ENCODE peak calls at places on chromosome 4, in nine cellular contexts. X, G, N, I, C, T, O, R and A are unnamed samples.

GRCh38 chr4:140996757-140997156 is 136.5 kb downstream of the RNF150 start:
- DNase-seq in T (peak), I (peak), R (no peak), X (no peak), N (no peak), O (no peak), G (peak), C (peak), A (no peak)

GRCh38 chr4:79526970-79527565 is 119.0 kb upstream of the GK2 start:
- DNase-seq in G (no peak), O (no peak), T (no peak), N (no peak), R (no peak), C (no peak), X (no peak), I (no peak), A (no peak)

GRCh38 chr4:140675599-140676231 is 80.5 kb downstream of the TBC1D9 start:
- DNase-seq in R (peak), G (no peak), I (no peak), C (no peak), O (no peak), X (no peak), N (no peak), T (no peak), A (peak)

GRCh38 chr4:24991015-24991414 is 39.7 kb downstream of the LGI2 start:
- DNase-seq in N (no peak), X (no peak), R (peak), T (no peak), I (peak), G (no peak), C (peak), O (no peak), A (no peak)

GRCh38 chr4:138576684-138577083 is 334.5 kb upstream of the SLC7A11 start:
- DNase-seq in X (peak), O (no peak), T (peak), C (peak), I (peak), N (peak), G (no peak), R (peak), A (peak)

GRCh38 chr4:28233758-28234157 is 1373.1 kb downstream of the STIM2 start:
- DNase-seq in C (no peak), I (no peak), X (no peak), R (no peak), N (no peak), G (no peak), T (no peak), O (no peak), A (no peak)

GRCh38 chr4:56704074-56704473 is 23.0 kb upstream of the HOPX start:
- DNase-seq in C (no peak), T (no peak), I (no peak), O (peak), N (no peak), X (no peak), G (no peak), R (no peak), A (no peak)

GRCh38 chr4:138243369-138243768 is 1.2 kb upstream of the SLC7A11 start:
- DNase-seq in X (no peak), T (no peak), R (no peak), I (no peak), O (no peak), G (no peak), C (peak), N (no peak), A (no peak)

GRCh38 chr4:4470208-4470607 is 71.6 kb downstream of the STX18 start:
- DNase-seq in T (no peak), C (no peak), G (no peak), O (no peak), X (no peak), I (peak), N (no peak), R (no peak), A (no peak)

GRCh38 chr4:4662230-4662629 is 120.4 kb upstream of the STX18 start:
- DNase-seq in C (no peak), X (no peak), G (no peak), T (no peak), O (no peak), R (no peak), N (no peak), I (no peak), A (no peak)

DNA sequence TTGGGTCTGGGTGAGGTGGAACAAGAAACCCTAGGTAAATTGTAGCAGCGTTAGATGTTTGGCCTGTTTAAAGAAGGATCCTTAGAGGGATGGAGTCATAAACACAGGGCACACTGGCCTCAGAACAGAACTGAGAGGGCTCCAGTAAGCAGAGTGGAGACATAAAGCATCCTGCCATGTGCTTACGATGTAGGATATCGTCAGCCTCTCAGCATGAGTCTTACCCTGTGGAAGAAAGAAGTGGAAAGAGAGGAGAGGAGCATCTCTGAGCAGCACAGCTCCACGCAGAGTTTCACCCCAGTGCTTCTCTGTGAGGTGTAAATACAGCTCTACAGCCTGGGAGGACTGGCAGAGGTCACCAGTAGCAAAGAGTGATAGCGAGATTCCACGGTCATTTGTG is 27.8 kb upstream of the SORBS2 start:
- DNase-seq in X (no peak), O (no peak), G (no peak), N (no peak), C (peak), R (no peak), I (no peak), T (peak), A (no peak)
- H3K4me3 ChIP-seq in X (no peak), O (no peak), G (peak), N (no peak), C (no peak), R (no peak), I (no peak), T (no peak), A (no peak)

GRCh38 chr4:17385403-17385802 is 126.5 kb downstream of the QDPR start:
- DNase-seq in R (peak), G (peak), N (no peak), X (peak), C (peak), T (no peak), I (peak), O (no peak), A (peak)
- H3K4me3 ChIP-seq in R (no peak), G (no peak), N (no peak), X (no peak), C (no peak), T (no peak), I (no peak), O (no peak), A (no peak)

DNA sequence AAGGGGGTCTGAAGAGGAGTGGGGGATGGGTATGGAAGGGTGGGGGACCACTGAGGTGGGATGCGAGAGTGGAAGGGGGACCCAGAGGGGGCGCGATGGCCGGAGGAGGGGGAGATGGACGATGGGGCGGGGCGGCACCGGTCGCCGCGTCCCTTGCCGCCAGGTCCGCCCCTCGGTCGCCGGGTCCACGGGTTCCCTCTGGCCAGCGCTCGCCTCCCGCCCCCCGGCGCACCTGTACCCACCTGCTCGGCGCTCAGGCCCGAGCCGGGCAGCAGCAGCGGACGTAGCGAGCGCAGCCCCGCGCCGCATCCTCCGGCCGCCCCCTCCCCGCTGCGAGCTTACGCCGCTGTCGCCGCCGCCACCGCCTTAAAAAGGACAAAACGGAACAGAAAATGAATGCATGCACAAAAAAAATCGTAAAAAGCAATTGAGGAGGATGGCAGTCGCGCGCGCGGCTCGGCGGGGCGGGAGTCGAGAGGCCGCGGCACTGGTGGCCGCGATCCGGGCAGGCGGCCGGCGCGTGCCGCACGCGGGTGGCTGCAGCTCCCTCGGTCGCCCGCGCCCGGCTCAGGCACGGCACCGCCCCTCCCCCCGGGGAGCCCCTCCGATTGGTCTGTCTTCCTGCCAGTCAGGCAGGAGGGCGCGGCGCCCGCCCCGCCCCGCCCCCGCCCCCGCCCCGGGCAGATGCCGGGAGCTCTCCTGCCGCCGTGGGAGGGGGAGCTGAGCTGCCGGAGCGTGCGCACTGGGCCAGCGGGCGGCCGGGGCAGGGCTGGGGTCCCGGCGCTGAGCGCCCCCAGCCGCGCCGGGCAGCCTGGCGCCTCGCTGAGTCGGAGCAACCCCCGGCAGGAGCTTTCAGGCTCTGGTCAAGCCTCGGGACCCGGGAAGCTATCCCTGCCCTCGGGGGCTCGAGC is at the start of gene JAKMIP1:
- DNase-seq in G (peak), T (peak), O (peak), C (peak), R (peak), X (no peak), N (peak), I (peak), A (peak)
- H3K4me3 ChIP-seq in G (peak), T (peak), O (peak), C (peak), R (peak), X (no peak), N (peak), I (peak), A (peak)

GRCh38 chr4:10006236-10006603 is 15.1 kb downstream of the SLC2A9 start:
- DNase-seq in I (peak), O (peak), T (peak), X (peak), R (peak), G (peak), N (peak), C (peak), A (peak)
- H3K4me3 ChIP-seq in I (no peak), O (no peak), T (no peak), X (no peak), R (no peak), G (peak), N (peak), C (no peak), A (peak)